ENCODE peak calls at places on chromosomes 6 and 20, in five cellular contexts. E is CD14-positive monocyte, J is fibroblast of the aortic adventitia, D is left lung, U is GM12865. A is an unnamed sample.

GRCh38 chr6:160088069-160088773 is 33.4 kb upstream of the SLC22A1 start:
- DNase-seq in J (peak), E (no peak), U (no peak), D (no peak), A (no peak)

GRCh38 chr6:169577974-169578373 is 123.9 kb downstream of the WDR27 start:
- DNase-seq in D (no peak), E (no peak), J (no peak), U (no peak), A (no peak)

GRCh38 chr6:89436226-89436625 is 3.3 kb downstream of the ANKRD6 start:
- DNase-seq in J (peak), D (no peak), E (no peak), U (no peak), A (no peak)

GRCh38 chr20:22333885-22334545 is 250.4 kb downstream of the FOXA2 start:
- DNase-seq in D (peak), U (peak), E (peak), J (peak), A (peak)

GRCh38 chr6:159693894-159694545 is 979 bp upstream of the SOD2 start:
- DNase-seq in E (peak), U (peak), D (peak), J (no peak), A (no peak)

GRCh38 chr6:158793432-158793831 is 25.7 kb downstream of the EZR start:
- DNase-seq in E (no peak), J (peak), D (no peak), U (peak), A (no peak)

GRCh38 chr20:61630816-61631215 is 378.8 kb downstream of the CDH4 start:
- DNase-seq in E (no peak), J (no peak), U (no peak), D (no peak), A (no peak)

GRCh38 chr6:37323568-37323967 is 30.2 kb upstream of the RNF8 start:
- DNase-seq in E (no peak), D (no peak), U (no peak), J (peak), A (no peak)

GRCh38 chr20:44495802-44496481 is 20.3 kb downstream of the TTPAL start:
- DNase-seq in J (peak), D (no peak), E (no peak), U (peak), A (no peak)

GRCh38 chr6:136742125-136742524 is 50.2 kb downstream of the MAP3K5 start:
- DNase-seq in E (no peak), J (no peak), U (no peak), D (no peak), A (no peak)

GRCh38 chr20:44400671-44401051 is 45.2 kb downstream of the HNF4A start:
- DNase-seq in E (no peak), U (no peak), D (no peak), J (no peak), A (no peak)

GRCh38 chr6:6643398-6643797 is 54.9 kb downstream of the LY86 start:
- DNase-seq in J (no peak), U (peak), D (no peak), E (no peak), A (no peak)

GRCh38 chr6:132259070-132259469 is 142.2 kb downstream of the MOXD1 start:
- DNase-seq in U (no peak), J (peak), E (no peak), D (no peak), A (no peak)
- TF ChIP-seq CTCF in U (no peak), J (peak), E (no peak), D (no peak), A (no peak)

GRCh38 chr6:135257641-135258405 is 76.7 kb downstream of the MYB start:
- DNase-seq in D (no peak), U (no peak), J (no peak), E (no peak), A (no peak)
- TF ChIP-seq CTCF in D (no peak), U (no peak), J (peak), E (no peak), A (no peak)

GRCh38 chr6:42745083-42745637 is 743 bp downstream of the TBCC start:
- DNase-seq in E (no peak), D (peak), J (peak), U (peak), A (no peak)
- TF ChIP-seq CTCF in E (no peak), D (no peak), J (no peak), U (no peak), A (no peak)

DNA sequence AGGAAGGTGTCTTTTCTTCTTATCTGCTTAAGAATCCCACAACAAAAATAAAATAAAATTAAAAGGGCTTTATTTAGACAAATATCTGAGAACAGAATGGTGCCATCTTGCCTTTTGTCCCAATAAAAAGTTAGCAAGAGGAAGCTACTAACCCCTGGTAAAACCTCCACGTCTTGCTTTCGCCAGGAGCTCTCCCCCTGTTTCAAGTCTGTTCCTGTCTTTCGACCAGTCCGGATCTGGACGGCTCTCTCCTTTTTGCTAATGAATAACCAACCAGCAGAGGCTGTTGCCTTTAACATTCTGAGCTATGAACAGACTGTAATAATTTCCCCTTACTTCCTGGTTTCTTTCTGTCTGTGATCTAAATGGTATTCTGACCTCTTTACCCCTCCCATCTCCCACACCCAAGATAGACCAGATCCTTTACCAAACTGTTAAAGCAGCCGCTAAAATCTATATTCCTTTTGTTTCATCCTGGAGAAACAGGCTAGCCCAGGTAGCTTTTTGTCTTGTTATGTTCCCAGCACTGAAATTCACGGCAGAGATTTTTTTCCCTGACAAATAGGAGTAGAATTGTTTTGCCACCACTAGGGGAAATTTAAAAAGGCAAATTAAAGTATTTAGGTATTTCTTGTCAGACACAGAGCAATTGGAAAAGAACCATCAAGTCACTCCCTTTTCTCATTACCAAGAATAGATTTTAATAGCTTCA is at the start of gene FRK:
- DNase-seq in D (peak), U (no peak), E (no peak), J (peak), A (no peak)
- TF ChIP-seq CTCF in D (peak), U (no peak), E (no peak), J (peak), A (peak)

GRCh38 chr6:75070244-75070643 is 135.6 kb downstream of the COL12A1 start:
- DNase-seq in E (no peak), U (no peak), J (no peak), D (no peak), A (no peak)

GRCh38 chr6:75065524-75065923 is 140.3 kb downstream of the COL12A1 start:
- DNase-seq in U (peak), J (peak), E (no peak), D (no peak), A (no peak)
- TF ChIP-seq CTCF in U (no peak), J (peak), E (no peak), D (no peak), A (no peak)